ENCODE peak calls at places on chromosomes 1 and 21, in four cellular contexts. One of them, this sample, is unnamed.

GRCh38 chr1:207317561-207317960 is 3.9 kb upstream of the CD55 start:
- DNase-seq in fibroblast of pulmonary artery: no peak
- DNase-seq in heart left ventricle: no peak
- DNase-seq in BE2C: no peak
- DNase-seq in this sample: no peak

GRCh38 chr1:57963545-57963944 is 539.7 kb upstream of the DAB1 start:
- DNase-seq in fibroblast of pulmonary artery: no peak
- DNase-seq in heart left ventricle: no peak
- DNase-seq in BE2C: no peak
- DNase-seq in this sample: no peak

GRCh38 chr1:3618904-3619671 is 5.7 kb upstream of the TPRG1L start:
- DNase-seq in fibroblast of pulmonary artery: peak; percentile 80
- DNase-seq in heart left ventricle: peak; percentile 74
- DNase-seq in BE2C: peak; percentile 58
- DNase-seq in this sample: peak; percentile 77

GRCh38 chr1:213511173-213511572 is 460.1 kb downstream of the RPS6KC1 start:
- DNase-seq in fibroblast of pulmonary artery: no peak
- DNase-seq in heart left ventricle: no peak
- DNase-seq in BE2C: no peak
- DNase-seq in this sample: no peak

GRCh38 chr1:83097715-83098613 is 901.0 kb downstream of the TTLL7 start:
- DNase-seq in fibroblast of pulmonary artery: no peak
- DNase-seq in heart left ventricle: no peak
- DNase-seq in BE2C: no peak
- DNase-seq in this sample: no peak

GRCh38 chr1:18998016-18998724 is 41.7 kb upstream of the IFFO2 start:
- DNase-seq in fibroblast of pulmonary artery: no peak
- DNase-seq in heart left ventricle: no peak
- DNase-seq in BE2C: no peak
- DNase-seq in this sample: no peak

GRCh38 chr21:39327727-39328126 is 14.3 kb upstream of the BRWD1 start:
- DNase-seq in fibroblast of pulmonary artery: no peak
- DNase-seq in heart left ventricle: no peak
- DNase-seq in BE2C: no peak
- DNase-seq in this sample: no peak

GRCh38 chr1:82455342-82455741 is 654.6 kb downstream of the ADGRL2 start:
- DNase-seq in fibroblast of pulmonary artery: no peak
- DNase-seq in heart left ventricle: no peak
- DNase-seq in BE2C: no peak
- DNase-seq in this sample: no peak

GRCh38 chr1:226994357-226995063 is 54.4 kb downstream of the COQ8A start:
- DNase-seq in fibroblast of pulmonary artery: no peak
- DNase-seq in heart left ventricle: no peak
- DNase-seq in BE2C: no peak
- DNase-seq in this sample: no peak

GRCh38 chr1:6347641-6348487 is 45.7 kb downstream of the ACOT7 start:
- DNase-seq in fibroblast of pulmonary artery: peak; percentile 51
- DNase-seq in heart left ventricle: no peak
- DNase-seq in BE2C: peak; percentile 62
- DNase-seq in this sample: no peak

GRCh38 chr1:77514871-77515776 is 167.3 kb downstream of the ZZZ3 start:
- DNase-seq in fibroblast of pulmonary artery: peak; percentile 68
- DNase-seq in heart left ventricle: peak; percentile 70
- DNase-seq in BE2C: peak; percentile 16
- DNase-seq in this sample: peak; percentile 43

GRCh38 chr1:164653705-164654104 is 94.7 kb downstream of the PBX1 start:
- DNase-seq in fibroblast of pulmonary artery: no peak
- DNase-seq in heart left ventricle: no peak
- DNase-seq in BE2C: no peak
- DNase-seq in this sample: no peak

GRCh38 chr1:147815503-147815902 is 55.1 kb upstream of the GJA5 start:
- DNase-seq in fibroblast of pulmonary artery: no peak
- DNase-seq in heart left ventricle: no peak
- DNase-seq in BE2C: peak; percentile 15
- DNase-seq in this sample: no peak

GRCh38 chr1:10888289-10888688 is 91.8 kb upstream of the CASZ1 start:
- DNase-seq in fibroblast of pulmonary artery: no peak
- DNase-seq in heart left ventricle: no peak
- DNase-seq in BE2C: peak; percentile 35
- DNase-seq in this sample: no peak

GRCh38 chr21:42009018-42009830 is 936 bp downstream of the ZBTB21 start:
- DNase-seq in fibroblast of pulmonary artery: peak; percentile 57
- DNase-seq in heart left ventricle: peak; percentile 65
- DNase-seq in BE2C: peak; percentile 62
- DNase-seq in this sample: peak; percentile 42

GRCh38 chr1:37452416-37452815 is 22.0 kb upstream of the ZC3H12A start:
- DNase-seq in fibroblast of pulmonary artery: no peak
- DNase-seq in heart left ventricle: no peak
- DNase-seq in BE2C: no peak
- DNase-seq in this sample: no peak

GRCh38 chr21:43971992-43972255 is 40.2 kb upstream of the TRAPPC10 start:
- DNase-seq in fibroblast of pulmonary artery: no peak
- DNase-seq in heart left ventricle: no peak
- DNase-seq in BE2C: no peak
- DNase-seq in this sample: no peak

GRCh38 chr1:33328817-33329216 is 7.9 kb upstream of the A3GALT2 start:
- DNase-seq in fibroblast of pulmonary artery: no peak
- DNase-seq in heart left ventricle: no peak
- DNase-seq in BE2C: no peak
- DNase-seq in this sample: no peak

GRCh38 chr1:152164542-152165136 is 5.6 kb upstream of the RPTN start:
- DNase-seq in fibroblast of pulmonary artery: no peak
- DNase-seq in heart left ventricle: no peak
- DNase-seq in BE2C: no peak
- DNase-seq in this sample: no peak

GRCh38 chr1:169904834-169905233 is 11.1 kb upstream of the SCYL3 start:
- DNase-seq in fibroblast of pulmonary artery: no peak
- DNase-seq in heart left ventricle: no peak
- DNase-seq in BE2C: no peak
- DNase-seq in this sample: no peak

GRCh38 chr1:6658359-6658758 is 33.7 kb downstream of the THAP3 start:
- DNase-seq in fibroblast of pulmonary artery: no peak
- DNase-seq in heart left ventricle: no peak
- DNase-seq in BE2C: no peak
- DNase-seq in this sample: no peak

GRCh38 chr1:230165526-230165925 is 98.5 kb downstream of the GALNT2 start:
- DNase-seq in fibroblast of pulmonary artery: no peak
- DNase-seq in heart left ventricle: no peak
- DNase-seq in BE2C: no peak
- DNase-seq in this sample: no peak

GRCh38 chr1:942864-943533 is 16.1 kb downstream of the NOC2L start:
- DNase-seq in fibroblast of pulmonary artery: peak; percentile 55
- DNase-seq in heart left ventricle: peak; percentile 68
- DNase-seq in BE2C: no peak
- DNase-seq in this sample: peak; percentile 56

GRCh38 chr21:35231115-35231514 is 182.0 kb upstream of the RUNX1 start:
- DNase-seq in fibroblast of pulmonary artery: no peak
- DNase-seq in heart left ventricle: no peak
- DNase-seq in BE2C: no peak
- DNase-seq in this sample: no peak

GRCh38 chr1:154198756-154199562 is 7.1 kb upstream of the TPM3 start:
- DNase-seq in fibroblast of pulmonary artery: peak; percentile 81
- DNase-seq in heart left ventricle: no peak
- DNase-seq in BE2C: peak; percentile 61
- DNase-seq in this sample: peak; percentile 65

GRCh38 chr1:154669464-154670282 is 61.7 kb upstream of the ADAR start:
- DNase-seq in fibroblast of pulmonary artery: peak; percentile 86
- DNase-seq in heart left ventricle: peak; percentile 79
- DNase-seq in BE2C: peak; percentile 81
- DNase-seq in this sample: peak; percentile 71

GRCh38 chr1:11391891-11392290 is 87.1 kb upstream of the DISP3 start:
- DNase-seq in fibroblast of pulmonary artery: no peak
- DNase-seq in heart left ventricle: no peak
- DNase-seq in BE2C: no peak
- DNase-seq in this sample: no peak

This sample was measured in brain microvascular endothelial cell.